ENCODE peak calls at places on chromosomes 2 and 18, in six cellular contexts. V is stimulated activated CD4-positive, alpha-beta T cell treated with anti-CD3 and anti-CD28 coated beads, Interleukin-15, amount 100 ng/mL, for 1 hour; R is T-helper 2 cell treated with Interferon-gamma antibody and Interleukin-4, amounts not matched to agents 5 μg/mL and 100 μg/mL, for 36 hours; H is stimulated activated naive CD4-positive, alpha-beta T cell treated with Interleukin-2 at 50 U/mL for 16 hours; A is Daoy; C is WTC11. N is an unnamed sample.

GRCh38 chr18:50475538-50476193 is 84.2 kb upstream of the MAPK4 start:
- DNase-seq in C (no peak), H (no peak), A (no peak), R (no peak), V (no peak), N (no peak)

GRCh38 chr2:166042768-166043390 is 84.9 kb downstream of the SCN1A start:
- DNase-seq in H (no peak), V (no peak), A (no peak), C (no peak), R (no peak), N (no peak)

GRCh38 chr2:190420822-190421221 is 12.7 kb downstream of the MFSD6 start:
- DNase-seq in C (no peak), A (no peak), H (no peak), R (no peak), V (no peak), N (no peak)

GRCh38 chr18:60549338-60549960 is 176.9 kb upstream of the MC4R start:
- DNase-seq in R (no peak), V (no peak), A (peak), H (no peak), C (no peak), N (peak)

GRCh38 chr2:218711550-218711929 is 905 bp downstream of the TTLL4 start:
- DNase-seq in R (no peak), A (no peak), C (no peak), V (no peak), H (no peak), N (no peak)

GRCh38 chr2:27211241-27211942 is 449 bp upstream of the ATRAID start:
- DNase-seq in H (no peak), C (peak), V (no peak), R (no peak), A (no peak), N (no peak)

GRCh38 chr2:105934467-105934866 is 189.8 kb downstream of the NCK2 start:
- DNase-seq in R (peak), A (no peak), V (peak), H (peak), C (no peak), N (no peak)

GRCh38 chr2:239064253-239064652 is 216.4 kb downstream of the TWIST2 start:
- DNase-seq in A (no peak), H (no peak), R (no peak), C (no peak), V (no peak), N (no peak)

GRCh38 chr2:138494265-138494966 is 7.2 kb upstream of the SPOPL start:
- DNase-seq in A (no peak), R (no peak), H (no peak), V (no peak), C (no peak), N (no peak)

GRCh38 chr2:221283896-221284295 is 288.2 kb downstream of the EPHA4 start:
- DNase-seq in C (no peak), A (no peak), R (no peak), H (no peak), V (no peak), N (no peak)

GRCh38 chr2:228613133-228613532 is 431.6 kb upstream of the SPHKAP start:
- DNase-seq in H (no peak), A (peak), R (no peak), V (no peak), C (no peak), N (no peak)

GRCh38 chr2:58057890-58058590 is 11.4 kb downstream of the VRK2 start:
- DNase-seq in V (no peak), H (no peak), A (no peak), R (no peak), C (no peak), N (no peak)

GRCh38 chr2:141933226-141933625 is 197.6 kb downstream of the LRP1B start:
- DNase-seq in H (no peak), V (no peak), C (no peak), R (no peak), A (no peak), N (no peak)

GRCh38 chr2:31693882-31694281 is 113.1 kb upstream of the SRD5A2 start:
- DNase-seq in V (no peak), C (no peak), R (no peak), H (no peak), A (no peak), N (peak)

GRCh38 chr2:74831693-74832530 is 2.0 kb upstream of the HK2 start:
- DNase-seq in C (no peak), V (no peak), A (no peak), R (no peak), H (no peak), N (no peak)

GRCh38 chr18:79275992-79276391 is 119.7 kb upstream of the NFATC1 start:
- DNase-seq in H (no peak), C (no peak), R (no peak), A (no peak), V (no peak), N (no peak)

GRCh38 chr2:143344780-143345179 is 215.6 kb downstream of the ARHGAP15 start:
- DNase-seq in C (no peak), A (no peak), R (no peak), V (no peak), H (no peak), N (no peak)

GRCh38 chr2:230319211-230319862 is 7.7 kb upstream of the SP140L start:
- DNase-seq in A (no peak), V (peak), H (peak), R (peak), C (no peak), N (no peak)

GRCh38 chr2:121699421-121700328 is 37.0 kb downstream of the NIFK start:
- DNase-seq in R (peak), V (peak), A (peak), C (no peak), H (peak), N (no peak)

GRCh38 chr2:206232287-206233035 is 42.0 kb upstream of the ZDBF2 start:
- DNase-seq in H (no peak), A (no peak), C (no peak), V (no peak), R (no peak), N (no peak)

GRCh38 chr2:45301307-45302010 is 292.2 kb upstream of the SIX2 start:
- DNase-seq in V (no peak), R (no peak), H (no peak), C (no peak), A (no peak), N (no peak)

GRCh38 chr2:16900405-16901025 is 234.9 kb upstream of the CYRIA start:
- DNase-seq in C (peak), R (no peak), A (no peak), V (no peak), H (no peak), N (peak)

GRCh38 chr2:172693037-172693436 is 42.6 kb upstream of the RAPGEF4 start:
- DNase-seq in C (no peak), A (peak), H (peak), V (no peak), R (peak), N (no peak)

GRCh38 chr2:120109186-120110061 is 96.5 kb downstream of the EPB41L5 start:
- DNase-seq in A (peak), V (no peak), R (no peak), C (no peak), H (no peak), N (no peak)

GRCh38 chr2:148903946-148904345 is 28.9 kb downstream of the KIF5C start:
- DNase-seq in A (no peak), R (no peak), H (no peak), V (no peak), C (no peak), N (no peak)

GRCh38 chr18:34729264-34729663 is 19.2 kb downstream of the DTNA start:
- DNase-seq in C (peak), R (no peak), H (no peak), A (peak), V (no peak), N (peak)

GRCh38 chr2:1718339-1719220 is 25.7 kb downstream of the PXDN start:
- DNase-seq in R (no peak), A (no peak), H (no peak), C (no peak), V (no peak), N (no peak)

GRCh38 chr2:113167115-113167932 is 6.4 kb upstream of the PSD4 start:
- DNase-seq in C (no peak), R (peak), A (no peak), V (no peak), H (peak), N (no peak)

GRCh38 chr2:223723954-223724411 is 113.4 kb downstream of the AP1S3 start:
- DNase-seq in C (no peak), A (no peak), H (no peak), V (no peak), R (no peak), N (peak)

GRCh38 chr2:120485096-120485495 is 139.2 kb downstream of the INHBB start:
- DNase-seq in V (no peak), A (no peak), R (no peak), C (no peak), H (no peak), N (no peak)

GRCh38 chr2:50957880-50958279 is 74.1 kb downstream of the NRXN1 start:
- DNase-seq in A (no peak), C (no peak), H (no peak), V (no peak), R (no peak), N (no peak)

N was measured in neural progenitor cell.